ENCODE peak calls at places on chromosomes 13 and 19, in eight cellular contexts. One of them, this sample, is unnamed.

GRCh38 chr19:38250821-38251563 is 5.2 kb downstream of the PPP1R14A start:
- DNase-seq in lung: no peak
- DNase-seq in Calu3: no peak
- DNase-seq in endothelial cell: no peak
- DNase-seq in uterus: peak
- DNase-seq in activated naive CD4-positive, alpha-beta T cell treated with anti-CD3 and anti-CD28 coated beads, Interleukin-2, amount 50 U/mL, for 72 hours: no peak
- DNase-seq in NCI-H1105 treated with DMSO at 0.1 percent for 48 hours: no peak
- DNase-seq in stimulated activated CD4-positive, alpha-beta T cell treated with anti-CD3 and anti-CD28 coated beads, Interleukin-2, amount 100 ng/mL, for 48 hours: no peak
- DNase-seq in this sample: no peak

GRCh38 chr19:18091217-18091608 is 4.5 kb upstream of the IL12RB1 start:
- DNase-seq in lung: peak
- DNase-seq in Calu3: no peak
- DNase-seq in endothelial cell: no peak
- DNase-seq in uterus: no peak
- DNase-seq in activated naive CD4-positive, alpha-beta T cell treated with anti-CD3 and anti-CD28 coated beads, Interleukin-2, amount 50 U/mL, for 72 hours: peak
- DNase-seq in NCI-H1105 treated with DMSO at 0.1 percent for 48 hours: no peak
- DNase-seq in stimulated activated CD4-positive, alpha-beta T cell treated with anti-CD3 and anti-CD28 coated beads, Interleukin-2, amount 100 ng/mL, for 48 hours: peak
- DNase-seq in this sample: no peak

GRCh38 chr19:22945560-22945959 is 57.4 kb downstream of the ZNF728 start:
- DNase-seq in lung: no peak
- DNase-seq in Calu3: no peak
- DNase-seq in endothelial cell: no peak
- DNase-seq in uterus: no peak
- DNase-seq in activated naive CD4-positive, alpha-beta T cell treated with anti-CD3 and anti-CD28 coated beads, Interleukin-2, amount 50 U/mL, for 72 hours: no peak
- DNase-seq in NCI-H1105 treated with DMSO at 0.1 percent for 48 hours: no peak
- DNase-seq in stimulated activated CD4-positive, alpha-beta T cell treated with anti-CD3 and anti-CD28 coated beads, Interleukin-2, amount 100 ng/mL, for 48 hours: no peak
- DNase-seq in this sample: no peak

GRCh38 chr19:1284979-1285736 is 515 bp upstream of the EFNA2 start:
- DNase-seq in lung: no peak
- DNase-seq in Calu3: no peak
- DNase-seq in endothelial cell: no peak
- DNase-seq in uterus: no peak
- DNase-seq in activated naive CD4-positive, alpha-beta T cell treated with anti-CD3 and anti-CD28 coated beads, Interleukin-2, amount 50 U/mL, for 72 hours: no peak
- DNase-seq in NCI-H1105 treated with DMSO at 0.1 percent for 48 hours: no peak
- DNase-seq in stimulated activated CD4-positive, alpha-beta T cell treated with anti-CD3 and anti-CD28 coated beads, Interleukin-2, amount 100 ng/mL, for 48 hours: no peak
- DNase-seq in this sample: peak

GRCh38 chr13:98749501-98749900 is 3.0 kb downstream of the SLC15A1 start:
- DNase-seq in lung: no peak
- DNase-seq in Calu3: no peak
- DNase-seq in endothelial cell: no peak
- DNase-seq in uterus: no peak
- DNase-seq in activated naive CD4-positive, alpha-beta T cell treated with anti-CD3 and anti-CD28 coated beads, Interleukin-2, amount 50 U/mL, for 72 hours: no peak
- DNase-seq in NCI-H1105 treated with DMSO at 0.1 percent for 48 hours: no peak
- DNase-seq in stimulated activated CD4-positive, alpha-beta T cell treated with anti-CD3 and anti-CD28 coated beads, Interleukin-2, amount 100 ng/mL, for 48 hours: no peak
- DNase-seq in this sample: no peak

GRCh38 chr13:24618219-24618955 is 61.8 kb upstream of the ATP12A start:
- DNase-seq in lung: no peak
- DNase-seq in Calu3: peak
- DNase-seq in endothelial cell: no peak
- DNase-seq in uterus: no peak
- DNase-seq in activated naive CD4-positive, alpha-beta T cell treated with anti-CD3 and anti-CD28 coated beads, Interleukin-2, amount 50 U/mL, for 72 hours: peak
- DNase-seq in NCI-H1105 treated with DMSO at 0.1 percent for 48 hours: no peak
- DNase-seq in stimulated activated CD4-positive, alpha-beta T cell treated with anti-CD3 and anti-CD28 coated beads, Interleukin-2, amount 100 ng/mL, for 48 hours: peak
- DNase-seq in this sample: no peak

GRCh38 chr13:109336730-109337129 is 449.7 kb downstream of the IRS2 start:
- DNase-seq in lung: no peak
- DNase-seq in Calu3: no peak
- DNase-seq in endothelial cell: no peak
- DNase-seq in uterus: no peak
- DNase-seq in activated naive CD4-positive, alpha-beta T cell treated with anti-CD3 and anti-CD28 coated beads, Interleukin-2, amount 50 U/mL, for 72 hours: no peak
- DNase-seq in NCI-H1105 treated with DMSO at 0.1 percent for 48 hours: no peak
- DNase-seq in stimulated activated CD4-positive, alpha-beta T cell treated with anti-CD3 and anti-CD28 coated beads, Interleukin-2, amount 100 ng/mL, for 48 hours: no peak
- DNase-seq in this sample: no peak

GRCh38 chr19:6808494-6808893 is 36.0 kb downstream of the VAV1 start:
- DNase-seq in lung: no peak
- DNase-seq in Calu3: no peak
- DNase-seq in endothelial cell: no peak
- DNase-seq in uterus: no peak
- DNase-seq in activated naive CD4-positive, alpha-beta T cell treated with anti-CD3 and anti-CD28 coated beads, Interleukin-2, amount 50 U/mL, for 72 hours: no peak
- DNase-seq in NCI-H1105 treated with DMSO at 0.1 percent for 48 hours: no peak
- DNase-seq in stimulated activated CD4-positive, alpha-beta T cell treated with anti-CD3 and anti-CD28 coated beads, Interleukin-2, amount 100 ng/mL, for 48 hours: no peak
- DNase-seq in this sample: no peak

GRCh38 chr13:73167046-73167820 is 108.4 kb downstream of the KLF5 start:
- DNase-seq in lung: no peak
- DNase-seq in Calu3: no peak
- DNase-seq in endothelial cell: no peak
- DNase-seq in uterus: no peak
- DNase-seq in activated naive CD4-positive, alpha-beta T cell treated with anti-CD3 and anti-CD28 coated beads, Interleukin-2, amount 50 U/mL, for 72 hours: no peak
- DNase-seq in NCI-H1105 treated with DMSO at 0.1 percent for 48 hours: no peak
- DNase-seq in stimulated activated CD4-positive, alpha-beta T cell treated with anti-CD3 and anti-CD28 coated beads, Interleukin-2, amount 100 ng/mL, for 48 hours: no peak
- DNase-seq in this sample: no peak

GRCh38 chr13:112605531-112605990 is 17.6 kb upstream of the TUBGCP3 start:
- DNase-seq in lung: no peak
- DNase-seq in Calu3: no peak
- DNase-seq in endothelial cell: no peak
- DNase-seq in uterus: no peak
- DNase-seq in activated naive CD4-positive, alpha-beta T cell treated with anti-CD3 and anti-CD28 coated beads, Interleukin-2, amount 50 U/mL, for 72 hours: no peak
- DNase-seq in NCI-H1105 treated with DMSO at 0.1 percent for 48 hours: no peak
- DNase-seq in stimulated activated CD4-positive, alpha-beta T cell treated with anti-CD3 and anti-CD28 coated beads, Interleukin-2, amount 100 ng/mL, for 48 hours: no peak
- DNase-seq in this sample: no peak

GRCh38 chr13:77378662-77379061 is 51.8 kb upstream of the MYCBP2 start:
- DNase-seq in lung: no peak
- DNase-seq in Calu3: no peak
- DNase-seq in endothelial cell: no peak
- DNase-seq in uterus: no peak
- DNase-seq in activated naive CD4-positive, alpha-beta T cell treated with anti-CD3 and anti-CD28 coated beads, Interleukin-2, amount 50 U/mL, for 72 hours: no peak
- DNase-seq in NCI-H1105 treated with DMSO at 0.1 percent for 48 hours: peak
- DNase-seq in stimulated activated CD4-positive, alpha-beta T cell treated with anti-CD3 and anti-CD28 coated beads, Interleukin-2, amount 100 ng/mL, for 48 hours: no peak
- DNase-seq in this sample: no peak

GRCh38 chr19:48866692-48867091 is 1.7 kb downstream of the PLEKHA4 start:
- DNase-seq in lung: no peak
- DNase-seq in Calu3: no peak
- DNase-seq in endothelial cell: peak
- DNase-seq in uterus: no peak
- DNase-seq in activated naive CD4-positive, alpha-beta T cell treated with anti-CD3 and anti-CD28 coated beads, Interleukin-2, amount 50 U/mL, for 72 hours: no peak
- DNase-seq in NCI-H1105 treated with DMSO at 0.1 percent for 48 hours: no peak
- DNase-seq in stimulated activated CD4-positive, alpha-beta T cell treated with anti-CD3 and anti-CD28 coated beads, Interleukin-2, amount 100 ng/mL, for 48 hours: no peak
- DNase-seq in this sample: no peak

GRCh38 chr13:20190481-20191310 is 2.0 kb downstream of the GJB2 start:
- DNase-seq in lung: no peak
- DNase-seq in Calu3: no peak
- DNase-seq in endothelial cell: no peak
- DNase-seq in uterus: no peak
- DNase-seq in activated naive CD4-positive, alpha-beta T cell treated with anti-CD3 and anti-CD28 coated beads, Interleukin-2, amount 50 U/mL, for 72 hours: no peak
- DNase-seq in NCI-H1105 treated with DMSO at 0.1 percent for 48 hours: no peak
- DNase-seq in stimulated activated CD4-positive, alpha-beta T cell treated with anti-CD3 and anti-CD28 coated beads, Interleukin-2, amount 100 ng/mL, for 48 hours: no peak
- DNase-seq in this sample: no peak

GRCh38 chr13:43546260-43546659 is 240.5 kb downstream of the ENOX1 start:
- DNase-seq in lung: no peak
- DNase-seq in Calu3: no peak
- DNase-seq in endothelial cell: no peak
- DNase-seq in uterus: peak
- DNase-seq in activated naive CD4-positive, alpha-beta T cell treated with anti-CD3 and anti-CD28 coated beads, Interleukin-2, amount 50 U/mL, for 72 hours: no peak
- DNase-seq in NCI-H1105 treated with DMSO at 0.1 percent for 48 hours: no peak
- DNase-seq in stimulated activated CD4-positive, alpha-beta T cell treated with anti-CD3 and anti-CD28 coated beads, Interleukin-2, amount 100 ng/mL, for 48 hours: no peak
- DNase-seq in this sample: no peak

GRCh38 chr19:5850189-5850588 is 1.1 kb downstream of the FUT3 start:
- DNase-seq in lung: no peak
- DNase-seq in Calu3: no peak
- DNase-seq in endothelial cell: no peak
- DNase-seq in uterus: no peak
- DNase-seq in activated naive CD4-positive, alpha-beta T cell treated with anti-CD3 and anti-CD28 coated beads, Interleukin-2, amount 50 U/mL, for 72 hours: no peak
- DNase-seq in NCI-H1105 treated with DMSO at 0.1 percent for 48 hours: no peak
- DNase-seq in stimulated activated CD4-positive, alpha-beta T cell treated with anti-CD3 and anti-CD28 coated beads, Interleukin-2, amount 100 ng/mL, for 48 hours: no peak
- DNase-seq in this sample: no peak

GRCh38 chr13:101514100-101514499 is 61.6 kb downstream of the ITGBL1 start:
- DNase-seq in lung: no peak
- DNase-seq in Calu3: no peak
- DNase-seq in endothelial cell: no peak
- DNase-seq in uterus: no peak
- DNase-seq in activated naive CD4-positive, alpha-beta T cell treated with anti-CD3 and anti-CD28 coated beads, Interleukin-2, amount 50 U/mL, for 72 hours: no peak
- DNase-seq in NCI-H1105 treated with DMSO at 0.1 percent for 48 hours: no peak
- DNase-seq in stimulated activated CD4-positive, alpha-beta T cell treated with anti-CD3 and anti-CD28 coated beads, Interleukin-2, amount 100 ng/mL, for 48 hours: no peak
- DNase-seq in this sample: no peak

GRCh38 chr13:90717451-90717936 is 630.0 kb upstream of the MIR17HG start:
- DNase-seq in lung: no peak
- DNase-seq in Calu3: no peak
- DNase-seq in endothelial cell: no peak
- DNase-seq in uterus: no peak
- DNase-seq in activated naive CD4-positive, alpha-beta T cell treated with anti-CD3 and anti-CD28 coated beads, Interleukin-2, amount 50 U/mL, for 72 hours: no peak
- DNase-seq in NCI-H1105 treated with DMSO at 0.1 percent for 48 hours: no peak
- DNase-seq in stimulated activated CD4-positive, alpha-beta T cell treated with anti-CD3 and anti-CD28 coated beads, Interleukin-2, amount 100 ng/mL, for 48 hours: no peak
- DNase-seq in this sample: no peak

GRCh38 chr13:52127783-52128702 is 830 bp downstream of the NEK5 start:
- DNase-seq in lung: peak
- DNase-seq in Calu3: peak
- DNase-seq in endothelial cell: peak
- DNase-seq in uterus: peak
- DNase-seq in activated naive CD4-positive, alpha-beta T cell treated with anti-CD3 and anti-CD28 coated beads, Interleukin-2, amount 50 U/mL, for 72 hours: no peak
- DNase-seq in NCI-H1105 treated with DMSO at 0.1 percent for 48 hours: peak
- DNase-seq in stimulated activated CD4-positive, alpha-beta T cell treated with anti-CD3 and anti-CD28 coated beads, Interleukin-2, amount 100 ng/mL, for 48 hours: peak
- DNase-seq in this sample: peak

This sample was measured in 8988T.